ENCODE peak calls at places on chromosomes 2 and 18, in five cellular contexts. S is PC-3, C is stomach, T is cardiac muscle cell, L is fibroblast of lung. Q is an unnamed sample.

GRCh38 chr2:39326644-39327043 is 82.9 kb upstream of the CDKL4 start:
- DNase-seq in S (no peak), C (no peak), T (no peak), L (no peak), Q (no peak)

GRCh38 chr18:24090876-24091275 is 48.0 kb upstream of the CABYR start:
- DNase-seq in S (no peak), C (no peak), T (no peak), L (no peak), Q (no peak)

GRCh38 chr18:9722691-9723090 is 14.6 kb downstream of the RAB31 start:
- DNase-seq in S (peak; percentile 83), C (peak; percentile 73), T (no peak), L (no peak), Q (no peak)

GRCh38 chr18:79275992-79276391 is 119.7 kb upstream of the NFATC1 start:
- DNase-seq in S (peak; percentile 23), C (no peak), T (no peak), L (no peak), Q (no peak)

GRCh38 chr2:63871864-63872263 is 30.2 kb downstream of the UGP2 start:
- DNase-seq in S (peak; percentile 53), C (no peak), T (no peak), L (no peak), Q (no peak)

GRCh38 chr18:27685807-27686412 is 491.0 kb downstream of the CDH2 start:
- DNase-seq in S (peak; percentile 69), C (peak; percentile 36), T (peak; percentile 67), L (peak; percentile 42), Q (no peak)

GRCh38 chr18:28236487-28236886 is 59.6 kb upstream of the CDH2 start:
- DNase-seq in S (no peak), C (no peak), T (no peak), L (no peak), Q (no peak)

GRCh38 chr2:225937625-225938024 is 538.1 kb downstream of the NYAP2 start:
- DNase-seq in S (peak; percentile 42), C (no peak), T (peak; percentile 37), L (peak; percentile 24), Q (peak; percentile 0)

GRCh38 chr2:114577657-114578056 is 135.2 kb downstream of the DPP10 start:
- DNase-seq in S (no peak), C (no peak), T (no peak), L (no peak), Q (no peak)

GRCh38 chr2:74835831-74836674 is 2.1 kb downstream of the HK2 start:
- DNase-seq in S (peak; percentile 80), C (no peak), T (peak; percentile 72), L (peak; percentile 38), Q (no peak)

DNA sequence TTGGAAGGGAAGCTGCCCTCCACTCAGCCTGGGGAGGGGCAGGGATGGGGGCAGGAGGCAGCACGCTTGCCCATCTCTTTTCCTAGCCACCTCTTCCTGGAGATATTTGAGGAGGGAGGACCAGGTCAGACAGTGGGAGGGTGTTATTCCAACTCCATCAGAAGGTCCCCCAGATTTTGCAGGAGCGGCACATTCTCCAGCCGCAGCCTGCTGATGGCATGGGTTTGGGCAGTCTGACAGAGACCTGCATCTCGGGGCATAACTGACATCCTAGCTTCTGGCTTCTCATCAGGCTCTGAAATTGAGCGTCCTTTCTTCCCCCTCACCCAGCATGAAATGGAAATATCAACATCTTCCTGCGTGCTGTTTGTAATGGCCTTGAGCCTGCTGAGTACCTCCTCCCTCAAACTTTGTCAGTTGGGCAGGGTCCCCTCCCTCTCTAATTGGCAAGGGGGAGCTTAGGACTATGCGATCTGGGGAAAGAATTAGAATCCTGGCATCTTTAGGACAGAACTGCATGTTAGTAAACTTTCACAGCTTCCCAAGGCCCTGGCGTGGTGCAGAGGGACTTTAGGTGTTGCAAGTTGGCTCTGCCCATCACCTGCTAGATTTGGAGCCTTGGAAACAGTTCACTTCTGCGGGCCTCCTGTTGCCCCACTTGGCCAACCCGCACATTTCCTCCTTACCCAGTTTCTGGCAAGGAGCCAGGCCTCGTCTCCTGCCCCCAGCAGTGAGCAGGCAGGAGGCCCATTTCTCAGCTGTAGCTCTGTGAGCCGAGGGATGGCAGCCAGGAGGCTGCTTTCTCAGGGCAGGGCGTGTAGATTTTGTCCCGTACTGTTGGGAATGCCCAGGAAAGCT is 2.2 kb downstream of the ITM2C start:
- DNase-seq in S (peak; percentile 26), C (peak; percentile 57), T (no peak), L (peak; percentile 27), Q (no peak)
- H3K4me3 ChIP-seq in S (no peak overlapping the region), C (no peak overlapping the region), T (peak overlapping the region; percentile 99), L (no peak overlapping the region), Q (no peak overlapping the region)

GRCh38 chr2:195664528-195664927 is 7.5 kb downstream of the SLC39A10 start:
- DNase-seq in S (peak; percentile 48), C (no peak), T (no peak), L (no peak), Q (no peak)
- TF ChIP-seq CTCF in S (peak; percentile 44), C (no peak), T (peak; percentile 16), L (no peak), Q (peak; percentile 36)

DNA sequence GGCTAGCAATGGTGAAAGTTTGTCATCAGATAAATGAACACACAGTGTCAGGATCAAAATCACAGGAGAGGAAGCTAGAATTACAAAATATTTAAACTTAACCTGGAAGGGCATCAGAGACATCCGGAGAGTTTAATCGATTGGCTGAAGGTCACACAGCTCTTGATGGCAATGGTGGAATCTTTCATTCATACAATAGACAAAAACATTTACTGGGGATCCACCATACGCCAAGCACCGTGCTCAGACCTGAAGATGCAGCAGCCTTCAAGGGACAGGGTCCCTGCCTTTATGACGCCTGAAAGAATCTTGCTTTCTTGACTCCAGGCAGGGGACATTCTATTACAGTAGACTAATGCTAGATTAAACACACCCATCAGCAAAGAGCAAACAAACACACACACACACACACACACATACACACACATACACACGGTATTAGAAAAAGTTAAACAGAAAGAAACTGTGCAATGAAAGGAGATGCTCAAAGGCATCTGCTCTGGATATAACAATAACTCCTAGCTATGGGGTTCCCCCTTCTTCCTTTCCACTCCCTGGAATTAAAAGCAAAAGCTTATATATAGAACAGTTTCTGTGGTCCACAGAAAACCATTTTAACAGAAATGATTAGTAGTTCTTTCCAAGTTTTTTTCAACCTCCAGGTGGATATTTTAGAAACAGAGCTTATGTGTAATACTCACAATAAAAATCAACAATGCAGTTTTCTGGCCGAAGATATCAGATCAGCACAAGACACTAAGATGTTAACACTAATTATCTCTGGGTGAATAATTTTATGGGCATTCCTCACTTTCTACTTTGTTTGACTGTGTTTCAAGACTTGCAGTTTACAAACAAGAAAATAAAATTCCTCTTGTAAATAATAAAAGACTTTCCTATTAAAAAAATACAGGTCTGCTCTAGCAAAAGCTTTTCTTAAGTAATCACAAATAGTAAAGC is 151.7 kb downstream of the ANKRD44 start:
- DNase-seq in S (peak; percentile 55), C (no peak), T (no peak), L (peak; percentile 27), Q (no peak)
- H3K4me3 ChIP-seq in S (peak overlapping the region; percentile 51), C (no peak overlapping the region), T (no peak overlapping the region), L (no peak overlapping the region), Q (no peak overlapping the region)

DNA sequence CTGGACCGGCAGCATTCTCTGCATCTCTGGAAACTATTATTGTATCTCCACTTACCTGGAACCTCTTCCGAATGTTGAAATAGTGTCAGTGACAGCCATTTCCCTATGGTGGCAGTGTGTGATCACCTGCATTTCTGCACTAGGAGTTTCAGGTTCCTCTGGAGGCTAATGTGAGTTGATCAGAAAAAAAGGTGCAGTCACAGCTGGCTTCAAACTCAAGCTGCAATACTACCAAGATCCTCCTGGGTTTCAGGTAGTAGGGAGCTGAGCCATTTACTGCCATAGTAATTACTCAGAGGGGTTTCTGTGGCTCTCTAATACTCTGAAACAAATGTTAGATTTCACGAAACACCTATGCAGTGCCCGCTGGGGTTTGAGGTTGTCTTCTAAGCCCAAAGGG is 183.5 kb upstream of the OSR1 start:
- DNase-seq in S (peak; percentile 43), C (no peak), T (no peak), L (no peak), Q (no peak)
- TF ChIP-seq CTCF in S (no peak), C (no peak), T (no peak), L (no peak), Q (no peak)

GRCh38 chr2:43123981-43124666 is 102.3 kb downstream of the ZFP36L2 start:
- DNase-seq in S (no peak), C (no peak), T (no peak), L (no peak), Q (no peak)
- H3K4me3 ChIP-seq in S (no peak overlapping the region), C (no peak overlapping the region), T (no peak overlapping the region), L (no peak overlapping the region), Q (no peak overlapping the region)

GRCh38 chr2:231483398-231484329 is 19.4 kb upstream of the NCL start:
- DNase-seq in S (no peak), C (no peak), T (no peak), L (no peak), Q (no peak)
- TF ChIP-seq CTCF in S (no peak), C (no peak), T (no peak), L (no peak), Q (no peak)

DNA sequence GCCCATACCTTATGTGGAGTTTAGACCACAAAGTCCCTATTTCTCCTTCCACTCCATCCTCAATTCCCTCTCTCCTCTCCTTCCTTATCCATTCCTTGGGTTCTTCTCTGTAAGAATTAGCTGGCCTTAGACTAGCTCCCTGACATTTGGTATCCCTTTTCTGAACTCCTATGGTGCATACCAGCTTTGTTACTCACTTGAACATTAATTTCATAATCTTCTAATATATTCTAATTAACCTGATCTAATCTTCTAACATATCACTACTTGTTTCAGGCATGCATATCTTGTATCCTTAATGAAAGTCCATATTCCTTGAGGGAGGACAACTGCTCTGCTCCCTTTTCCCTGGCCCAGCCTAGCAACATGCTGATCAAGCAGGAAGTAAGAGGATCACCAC is 66.4 kb downstream of the EHD3 start:
- DNase-seq in S (no peak), C (no peak), T (no peak), L (no peak), Q (no peak)
- H3K4me3 ChIP-seq in S (no peak overlapping the region), C (no peak overlapping the region), T (no peak overlapping the region), L (no peak overlapping the region), Q (no peak overlapping the region)

GRCh38 chr2:101771911-101772321 is 74.4 kb downstream of the MAP4K4 start:
- DNase-seq in S (no peak), C (no peak), T (no peak), L (no peak), Q (no peak)
- TF ChIP-seq CTCF in S (no peak), C (no peak), T (no peak), L (no peak), Q (no peak)